ENCODE peak calls at places on chromosome 16, in eight cellular contexts. One of them, this sample, is unnamed.

GRCh38 chr16:80105160-80105559 is 435.6 kb upstream of the DYNLRB2 start:
- DNase-seq in heart right ventricle: no peak
- DNase-seq in pancreas: no peak
- DNase-seq in HFF-Myc: no peak
- DNase-seq in dorsolateral prefrontal cortex: no peak
- DNase-seq in aorta: no peak
- DNase-seq in transverse colon: no peak
- DNase-seq in esophagus squamous epithelium: no peak
- DNase-seq in this sample: no peak

GRCh38 chr16:75044800-75045361 is 46.1 kb downstream of the ZNRF1 start:
- DNase-seq in heart right ventricle: peak
- DNase-seq in pancreas: no peak
- DNase-seq in HFF-Myc: no peak
- DNase-seq in dorsolateral prefrontal cortex: no peak
- DNase-seq in aorta: peak
- DNase-seq in transverse colon: no peak
- DNase-seq in esophagus squamous epithelium: no peak
- DNase-seq in this sample: no peak

GRCh38 chr16:88289549-88290344 is 93.0 kb upstream of the ZNF469 start:
- DNase-seq in heart right ventricle: no peak
- DNase-seq in pancreas: no peak
- DNase-seq in HFF-Myc: no peak
- DNase-seq in dorsolateral prefrontal cortex: no peak
- DNase-seq in aorta: no peak
- DNase-seq in transverse colon: no peak
- DNase-seq in esophagus squamous epithelium: no peak
- DNase-seq in this sample: peak

GRCh38 chr16:58684001-58684353 is 593 bp downstream of the SLC38A7 start:
- DNase-seq in heart right ventricle: no peak
- DNase-seq in pancreas: no peak
- DNase-seq in HFF-Myc: no peak
- DNase-seq in dorsolateral prefrontal cortex: no peak
- DNase-seq in aorta: no peak
- DNase-seq in transverse colon: no peak
- DNase-seq in esophagus squamous epithelium: no peak
- DNase-seq in this sample: peak

GRCh38 chr16:62503073-62503472 is 466.8 kb upstream of the CDH8 start:
- DNase-seq in heart right ventricle: no peak
- DNase-seq in pancreas: no peak
- DNase-seq in HFF-Myc: no peak
- DNase-seq in dorsolateral prefrontal cortex: no peak
- DNase-seq in aorta: no peak
- DNase-seq in transverse colon: no peak
- DNase-seq in esophagus squamous epithelium: no peak
- DNase-seq in this sample: no peak

GRCh38 chr16:76668207-76668725 is 391.1 kb downstream of the CNTNAP4 start:
- DNase-seq in heart right ventricle: no peak
- DNase-seq in pancreas: no peak
- DNase-seq in HFF-Myc: no peak
- DNase-seq in dorsolateral prefrontal cortex: no peak
- DNase-seq in aorta: no peak
- DNase-seq in transverse colon: no peak
- DNase-seq in esophagus squamous epithelium: no peak
- DNase-seq in this sample: peak

GRCh38 chr16:71461686-71462648 is at the start of gene ZNF23:
- DNase-seq in heart right ventricle: peak
- DNase-seq in pancreas: peak
- DNase-seq in HFF-Myc: no peak
- DNase-seq in dorsolateral prefrontal cortex: peak
- DNase-seq in aorta: peak
- DNase-seq in transverse colon: peak
- DNase-seq in esophagus squamous epithelium: peak
- DNase-seq in this sample: peak

GRCh38 chr16:59719121-59719520 is 985.0 kb upstream of the GOT2 start:
- DNase-seq in heart right ventricle: no peak
- DNase-seq in pancreas: no peak
- DNase-seq in HFF-Myc: no peak
- DNase-seq in dorsolateral prefrontal cortex: no peak
- DNase-seq in aorta: no peak
- DNase-seq in transverse colon: no peak
- DNase-seq in esophagus squamous epithelium: no peak
- DNase-seq in this sample: no peak

GRCh38 chr16:54160939-54161897 is 125.4 kb downstream of the IRX3 start:
- DNase-seq in heart right ventricle: no peak
- DNase-seq in pancreas: no peak
- DNase-seq in HFF-Myc: no peak
- DNase-seq in dorsolateral prefrontal cortex: no peak
- DNase-seq in aorta: no peak
- DNase-seq in transverse colon: no peak
- DNase-seq in esophagus squamous epithelium: no peak
- DNase-seq in this sample: no peak

GRCh38 chr16:10694830-10695229 is at the start of gene TEKT5:
- DNase-seq in heart right ventricle: no peak
- DNase-seq in pancreas: no peak
- DNase-seq in HFF-Myc: no peak
- DNase-seq in dorsolateral prefrontal cortex: no peak
- DNase-seq in aorta: no peak
- DNase-seq in transverse colon: no peak
- DNase-seq in esophagus squamous epithelium: no peak
- DNase-seq in this sample: no peak

GRCh38 chr16:89522287-89522686 is 14.1 kb downstream of the SPG7 start:
- DNase-seq in heart right ventricle: no peak
- DNase-seq in pancreas: no peak
- DNase-seq in HFF-Myc: no peak
- DNase-seq in dorsolateral prefrontal cortex: no peak
- DNase-seq in aorta: no peak
- DNase-seq in transverse colon: no peak
- DNase-seq in esophagus squamous epithelium: no peak
- DNase-seq in this sample: no peak

GRCh38 chr16:78737630-78738029 is 638.2 kb downstream of the WWOX start:
- DNase-seq in heart right ventricle: no peak
- DNase-seq in pancreas: no peak
- DNase-seq in HFF-Myc: no peak
- DNase-seq in dorsolateral prefrontal cortex: no peak
- DNase-seq in aorta: no peak
- DNase-seq in transverse colon: no peak
- DNase-seq in esophagus squamous epithelium: no peak
- DNase-seq in this sample: no peak

GRCh38 chr16:11437069-11437468 is 91.8 kb downstream of the RMI2 start:
- DNase-seq in heart right ventricle: no peak
- DNase-seq in pancreas: no peak
- DNase-seq in HFF-Myc: no peak
- DNase-seq in dorsolateral prefrontal cortex: no peak
- DNase-seq in aorta: no peak
- DNase-seq in transverse colon: no peak
- DNase-seq in esophagus squamous epithelium: no peak
- DNase-seq in this sample: no peak

GRCh38 chr16:8866884-8867482 is 1.8 kb downstream of the CARHSP1 start:
- DNase-seq in heart right ventricle: no peak
- DNase-seq in pancreas: no peak
- DNase-seq in HFF-Myc: no peak
- DNase-seq in dorsolateral prefrontal cortex: no peak
- DNase-seq in aorta: no peak
- DNase-seq in transverse colon: peak
- DNase-seq in esophagus squamous epithelium: no peak
- DNase-seq in this sample: no peak

GRCh38 chr16:68447721-68448359 is 468 bp downstream of the SMPD3 start:
- DNase-seq in heart right ventricle: no peak
- DNase-seq in pancreas: no peak
- DNase-seq in HFF-Myc: no peak
- DNase-seq in dorsolateral prefrontal cortex: peak
- DNase-seq in aorta: no peak
- DNase-seq in transverse colon: no peak
- DNase-seq in esophagus squamous epithelium: no peak
- DNase-seq in this sample: no peak

GRCh38 chr16:57645691-57646387 is 17.4 kb downstream of the ADGRG1 start:
- DNase-seq in heart right ventricle: peak
- DNase-seq in pancreas: no peak
- DNase-seq in HFF-Myc: no peak
- DNase-seq in dorsolateral prefrontal cortex: no peak
- DNase-seq in aorta: no peak
- DNase-seq in transverse colon: no peak
- DNase-seq in esophagus squamous epithelium: no peak
- DNase-seq in this sample: no peak

GRCh38 chr16:57642368-57643135 is 14.1 kb downstream of the ADGRG1 start:
- DNase-seq in heart right ventricle: no peak
- DNase-seq in pancreas: no peak
- DNase-seq in HFF-Myc: no peak
- DNase-seq in dorsolateral prefrontal cortex: no peak
- DNase-seq in aorta: no peak
- DNase-seq in transverse colon: no peak
- DNase-seq in esophagus squamous epithelium: no peak
- DNase-seq in this sample: no peak

GRCh38 chr16:57644383-57645014 is 16.1 kb downstream of the ADGRG1 start:
- DNase-seq in heart right ventricle: no peak
- DNase-seq in pancreas: no peak
- DNase-seq in HFF-Myc: no peak
- DNase-seq in dorsolateral prefrontal cortex: no peak
- DNase-seq in aorta: no peak
- DNase-seq in transverse colon: no peak
- DNase-seq in esophagus squamous epithelium: no peak
- DNase-seq in this sample: no peak

GRCh38 chr16:57643902-57644301 is 15.5 kb downstream of the ADGRG1 start:
- DNase-seq in heart right ventricle: no peak
- DNase-seq in pancreas: no peak
- DNase-seq in HFF-Myc: no peak
- DNase-seq in dorsolateral prefrontal cortex: no peak
- DNase-seq in aorta: no peak
- DNase-seq in transverse colon: no peak
- DNase-seq in esophagus squamous epithelium: no peak
- DNase-seq in this sample: no peak

GRCh38 chr16:57643166-57643813 is 14.9 kb downstream of the ADGRG1 start:
- DNase-seq in heart right ventricle: no peak
- DNase-seq in pancreas: no peak
- DNase-seq in HFF-Myc: no peak
- DNase-seq in dorsolateral prefrontal cortex: no peak
- DNase-seq in aorta: no peak
- DNase-seq in transverse colon: no peak
- DNase-seq in esophagus squamous epithelium: no peak
- DNase-seq in this sample: no peak
- H3K4me3 ChIP-seq in heart right ventricle: no peak
- H3K4me3 ChIP-seq in pancreas: no peak
- H3K4me3 ChIP-seq in HFF-Myc: no peak
- H3K4me3 ChIP-seq in dorsolateral prefrontal cortex: no peak
- H3K4me3 ChIP-seq in aorta: no peak
- H3K4me3 ChIP-seq in transverse colon: no peak
- H3K4me3 ChIP-seq in esophagus squamous epithelium: no peak
- H3K4me3 ChIP-seq in this sample: no peak

GRCh38 chr16:2075631-2076030 is 27.8 kb downstream of the TSC2 start:
- DNase-seq in heart right ventricle: no peak
- DNase-seq in pancreas: no peak
- DNase-seq in HFF-Myc: no peak
- DNase-seq in dorsolateral prefrontal cortex: no peak
- DNase-seq in aorta: no peak
- DNase-seq in transverse colon: no peak
- DNase-seq in esophagus squamous epithelium: no peak
- DNase-seq in this sample: no peak

GRCh38 chr16:2070576-2071453 is 23.0 kb downstream of the TSC2 start:
- DNase-seq in heart right ventricle: no peak
- DNase-seq in pancreas: peak
- DNase-seq in HFF-Myc: no peak
- DNase-seq in dorsolateral prefrontal cortex: no peak
- DNase-seq in aorta: no peak
- DNase-seq in transverse colon: no peak
- DNase-seq in esophagus squamous epithelium: no peak
- DNase-seq in this sample: no peak

GRCh38 chr16:2071454-2072263 is 23.9 kb downstream of the TSC2 start:
- DNase-seq in heart right ventricle: no peak
- DNase-seq in pancreas: peak
- DNase-seq in HFF-Myc: no peak
- DNase-seq in dorsolateral prefrontal cortex: no peak
- DNase-seq in aorta: no peak
- DNase-seq in transverse colon: no peak
- DNase-seq in esophagus squamous epithelium: no peak
- DNase-seq in this sample: no peak

GRCh38 chr16:2074071-2074470 is 26.3 kb downstream of the TSC2 start:
- DNase-seq in heart right ventricle: no peak
- DNase-seq in pancreas: peak
- DNase-seq in HFF-Myc: no peak
- DNase-seq in dorsolateral prefrontal cortex: no peak
- DNase-seq in aorta: no peak
- DNase-seq in transverse colon: no peak
- DNase-seq in esophagus squamous epithelium: no peak
- DNase-seq in this sample: no peak

GRCh38 chr16:2072926-2073325 is 25.1 kb downstream of the TSC2 start:
- DNase-seq in heart right ventricle: no peak
- DNase-seq in pancreas: peak
- DNase-seq in HFF-Myc: no peak
- DNase-seq in dorsolateral prefrontal cortex: no peak
- DNase-seq in aorta: no peak
- DNase-seq in transverse colon: no peak
- DNase-seq in esophagus squamous epithelium: no peak
- DNase-seq in this sample: no peak
- H3K4me3 ChIP-seq in heart right ventricle: no peak
- H3K4me3 ChIP-seq in pancreas: no peak
- H3K4me3 ChIP-seq in HFF-Myc: no peak
- H3K4me3 ChIP-seq in dorsolateral prefrontal cortex: no peak
- H3K4me3 ChIP-seq in aorta: no peak
- H3K4me3 ChIP-seq in transverse colon: no peak
- H3K4me3 ChIP-seq in esophagus squamous epithelium: no peak
- H3K4me3 ChIP-seq in this sample: no peak

DNA sequence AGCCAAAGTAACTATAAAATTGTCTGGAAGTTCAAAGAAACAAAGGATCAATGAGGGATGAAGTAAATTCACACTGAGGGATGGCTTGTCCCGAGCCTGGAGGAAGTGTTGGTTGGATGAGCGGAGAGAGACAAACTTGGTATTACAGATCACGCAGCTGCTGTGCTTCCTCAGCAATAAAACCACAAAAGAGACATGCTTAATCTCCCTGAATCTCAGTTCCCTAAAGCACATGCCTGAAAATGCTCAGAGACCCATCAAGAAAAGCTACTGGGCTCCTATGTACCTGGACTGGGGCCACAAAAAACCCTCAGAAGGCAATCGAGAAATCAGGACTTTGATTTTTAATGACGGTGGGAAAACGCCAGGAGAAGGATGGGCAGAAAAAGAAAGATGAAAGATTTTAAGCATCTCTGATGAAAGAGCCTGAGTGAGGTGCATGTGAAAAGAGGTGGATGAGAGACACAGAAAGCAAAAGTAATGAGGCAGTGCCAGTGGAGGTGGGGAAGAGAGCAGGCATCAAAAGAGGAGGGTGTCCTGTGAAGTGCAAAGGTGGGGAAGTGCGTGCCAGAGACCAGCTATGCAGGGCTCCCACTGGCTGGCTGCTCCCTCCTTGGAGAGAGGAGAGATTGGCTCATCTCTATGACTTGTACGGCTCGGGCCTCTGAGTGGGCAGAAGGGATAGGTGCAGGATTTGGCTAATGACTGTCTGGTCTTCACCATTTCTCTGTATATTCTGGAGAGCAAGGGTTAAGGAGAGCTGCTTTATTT is 143.7 kb downstream of the ABCC12 start:
- DNase-seq in heart right ventricle: no peak
- DNase-seq in pancreas: no peak
- DNase-seq in HFF-Myc: no peak
- DNase-seq in dorsolateral prefrontal cortex: no peak
- DNase-seq in aorta: no peak
- DNase-seq in transverse colon: no peak
- DNase-seq in esophagus squamous epithelium: no peak
- DNase-seq in this sample: no peak
- H3K4me3 ChIP-seq in heart right ventricle: no peak
- H3K4me3 ChIP-seq in pancreas: no peak
- H3K4me3 ChIP-seq in HFF-Myc: no peak
- H3K4me3 ChIP-seq in dorsolateral prefrontal cortex: no peak
- H3K4me3 ChIP-seq in aorta: no peak
- H3K4me3 ChIP-seq in transverse colon: no peak
- H3K4me3 ChIP-seq in esophagus squamous epithelium: no peak
- H3K4me3 ChIP-seq in this sample: no peak

GRCh38 chr16:67326115-67326471 is 448 bp downstream of the KCTD19 start:
- DNase-seq in heart right ventricle: no peak
- DNase-seq in pancreas: no peak
- DNase-seq in HFF-Myc: no peak
- DNase-seq in dorsolateral prefrontal cortex: no peak
- DNase-seq in aorta: no peak
- DNase-seq in transverse colon: no peak
- DNase-seq in esophagus squamous epithelium: no peak
- DNase-seq in this sample: no peak
- H3K4me3 ChIP-seq in heart right ventricle: peak
- H3K4me3 ChIP-seq in pancreas: peak
- H3K4me3 ChIP-seq in HFF-Myc: peak
- H3K4me3 ChIP-seq in dorsolateral prefrontal cortex: peak
- H3K4me3 ChIP-seq in aorta: no peak
- H3K4me3 ChIP-seq in transverse colon: peak
- H3K4me3 ChIP-seq in esophagus squamous epithelium: peak
- H3K4me3 ChIP-seq in this sample: no peak